ENCODE peak calls at places on chromosomes 4 and X, in four cellular contexts. L, G, R and M are unnamed samples.

GRCh38 chr4:94410678-94411206 is 41.0 kb upstream of the PDLIM5 start:
- DNase-seq in L (peak; percentile 76), G (no peak), R (no peak), M (peak; percentile 35)

GRCh38 chr4:56637791-56638190 is 43.3 kb downstream of the HOPX start:
- DNase-seq in L (no peak), G (no peak), R (no peak), M (no peak)

GRCh38 chrX:47232803-47233332 is at the start of gene USP11:
- DNase-seq in L (peak; percentile 47), G (no peak), R (peak; percentile 23), M (peak; percentile 63)

GRCh38 chr4:6935961-6936360 is 26.3 kb downstream of the TBC1D14 start:
- DNase-seq in L (peak; percentile 56), G (no peak), R (no peak), M (no peak)

GRCh38 chrX:71170660-71171059 is 26.0 kb downstream of the NLGN3 start:
- DNase-seq in L (no peak), G (no peak), R (peak; percentile 16), M (no peak)

GRCh38 chrX:48021026-48021900 is 14.5 kb downstream of the SPACA5 start:
- DNase-seq in L (peak; percentile 71), G (peak; percentile 62), R (peak; percentile 25), M (peak; percentile 64)

GRCh38 chr4:167114416-167114971 is 119.8 kb downstream of the SPOCK3 start:
- DNase-seq in L (no peak), G (peak; percentile 8), R (no peak), M (no peak)

GRCh38 chrX:104112326-104112951 is at the start of gene ZCCHC18:
- DNase-seq in L (peak; percentile 3), G (no peak), R (peak; percentile 31), M (peak; percentile 4)

GRCh38 chrX:38484607-38485498 is 76.5 kb upstream of the TSPAN7 start:
- DNase-seq in L (no peak), G (no peak), R (no peak), M (no peak)

GRCh38 chrX:37353646-37354045 is 4.5 kb downstream of the PRRG1 start:
- DNase-seq in L (no peak), G (no peak), R (no peak), M (no peak)

GRCh38 chr4:81605278-81605677 is 133.6 kb upstream of the RASGEF1B start:
- DNase-seq in L (no peak), G (no peak), R (no peak), M (no peak)

GRCh38 chr4:166091914-166092510 is 219.0 kb downstream of the TLL1 start:
- DNase-seq in L (peak; percentile 28), G (no peak), R (peak; percentile 18), M (peak; percentile 1)

GRCh38 chrX:101462892-101463291 is 22.4 kb upstream of the ARMCX4 start:
- DNase-seq in L (peak; percentile 10), G (no peak), R (no peak), M (peak; percentile 21)

GRCh38 chr4:76251448-76252270 is at the start of gene FAM47E:
- DNase-seq in L (peak; percentile 57), G (no peak), R (peak; percentile 28), M (peak; percentile 24)

GRCh38 chr4:146582864-146583263 is 55.8 kb upstream of the POU4F2 start:
- DNase-seq in L (no peak), G (no peak), R (no peak), M (no peak)

GRCh38 chr4:27048350-27049100 is 187.9 kb downstream of the STIM2 start:
- DNase-seq in L (no peak), G (no peak), R (peak; percentile 46), M (peak; percentile 4)

GRCh38 chr4:118086334-118086733 is 52.0 kb downstream of the NDST3 start:
- DNase-seq in L (no peak), G (no peak), R (no peak), M (no peak)

GRCh38 chrX:20521245-20521644 is 254.5 kb upstream of the RPS6KA3 start:
- DNase-seq in L (no peak), G (no peak), R (no peak), M (no peak)

GRCh38 chrX:134480061-134480460 is 20.1 kb downstream of the HPRT1 start:
- DNase-seq in L (no peak), G (no peak), R (no peak), M (no peak)

DNA sequence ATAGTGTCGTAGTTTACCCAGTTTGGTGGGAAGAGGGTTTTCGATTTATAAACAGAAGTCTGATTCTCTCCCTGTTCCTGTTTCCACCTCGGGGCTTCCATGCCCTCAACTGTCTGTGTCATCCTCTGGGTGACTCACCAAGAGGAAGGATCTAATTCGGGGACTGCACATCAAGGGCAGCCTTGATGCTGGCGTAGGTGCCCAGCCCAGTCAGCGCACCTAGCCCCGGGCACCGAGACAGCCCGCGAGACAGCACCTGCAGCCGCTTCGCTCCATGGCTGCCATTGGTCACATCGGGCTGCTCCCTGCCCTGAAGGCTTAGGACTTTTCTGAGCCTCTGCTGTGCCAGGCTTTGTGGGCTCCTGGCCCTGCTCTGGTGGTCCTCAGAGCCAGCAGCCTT is 7.8 kb downstream of the ABCD1 start:
- DNase-seq in L (no peak), G (no peak), R (no peak), M (no peak)
- TF ChIP-seq CEBPB in L (no peak), G (no peak), R (no peak), M (no peak)

GRCh38 chr4:173252024-173252935 is 81.9 kb downstream of the HMGB2 start:
- DNase-seq in L (peak; percentile 22), G (peak; percentile 68), R (peak; percentile 37), M (peak; percentile 10)
- TF ChIP-seq MYC in L (no peak), G (no peak), R (no peak), M (no peak)

DNA sequence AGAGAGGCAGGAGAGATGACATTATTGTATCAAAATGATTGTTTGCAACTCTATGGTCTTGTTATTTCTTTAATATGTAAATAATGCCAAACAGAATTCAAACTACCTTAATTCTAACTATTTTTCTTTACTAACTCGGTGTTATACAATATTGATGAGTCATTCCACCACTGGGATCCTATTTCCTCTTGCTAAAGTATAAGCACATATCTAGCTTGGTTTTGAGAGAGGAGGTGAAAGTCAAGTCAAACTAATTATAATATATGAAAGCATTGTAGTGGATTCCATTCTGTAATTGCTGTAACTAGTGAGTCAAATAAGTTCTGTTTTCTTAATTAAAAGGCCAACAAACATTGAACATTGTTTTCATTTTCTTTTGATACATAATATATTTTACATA is 837.6 kb downstream of the PDHA2 start:
- DNase-seq in L (no peak), G (no peak), R (no peak), M (no peak)
- TF ChIP-seq CEBPB in L (no peak), G (no peak), R (no peak), M (no peak)

GRCh38 chr4:87523307-87523706 is 5.9 kb downstream of the SPARCL1 start:
- DNase-seq in L (no peak), G (no peak), R (no peak), M (no peak)
- TF ChIP-seq MYC in L (no peak), G (no peak), R (no peak), M (no peak)

GRCh38 chr4:86472377-86473019 is 112.6 kb upstream of the MAPK10 start:
- DNase-seq in L (no peak), G (no peak), R (no peak), M (no peak)
- TF ChIP-seq CEBPB in L (no peak), G (no peak), R (no peak), M (no peak)

GRCh38 chr4:159520074-159520473 is 417.2 kb downstream of the RAPGEF2 start:
- DNase-seq in L (no peak), G (no peak), R (no peak), M (no peak)

GRCh38 chr4:159515314-159516025 is 412.6 kb downstream of the RAPGEF2 start:
- DNase-seq in L (no peak), G (no peak), R (no peak), M (no peak)

DNA sequence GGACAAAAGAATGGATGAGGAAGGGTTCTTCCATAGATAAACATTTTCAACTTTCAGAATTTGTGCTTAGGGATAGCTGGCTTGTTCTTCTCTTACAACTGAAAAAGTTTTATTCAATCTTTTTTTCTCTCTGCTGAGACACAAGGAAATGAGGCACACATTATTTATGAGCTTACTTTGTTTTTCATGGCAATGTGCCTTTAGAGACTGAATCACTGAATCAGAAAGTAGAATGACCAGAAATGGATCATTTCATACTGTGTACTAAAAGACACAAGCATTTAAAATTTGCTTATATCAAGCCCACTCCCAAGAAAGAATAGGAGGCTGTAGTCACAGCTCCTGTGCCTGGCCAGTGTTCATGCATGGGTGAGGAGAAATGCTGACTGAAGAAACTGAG is 413.7 kb downstream of the RAPGEF2 start:
- DNase-seq in L (no peak), G (no peak), R (no peak), M (no peak)
- TF ChIP-seq MYC in L (no peak), G (no peak), R (no peak), M (no peak)

DNA sequence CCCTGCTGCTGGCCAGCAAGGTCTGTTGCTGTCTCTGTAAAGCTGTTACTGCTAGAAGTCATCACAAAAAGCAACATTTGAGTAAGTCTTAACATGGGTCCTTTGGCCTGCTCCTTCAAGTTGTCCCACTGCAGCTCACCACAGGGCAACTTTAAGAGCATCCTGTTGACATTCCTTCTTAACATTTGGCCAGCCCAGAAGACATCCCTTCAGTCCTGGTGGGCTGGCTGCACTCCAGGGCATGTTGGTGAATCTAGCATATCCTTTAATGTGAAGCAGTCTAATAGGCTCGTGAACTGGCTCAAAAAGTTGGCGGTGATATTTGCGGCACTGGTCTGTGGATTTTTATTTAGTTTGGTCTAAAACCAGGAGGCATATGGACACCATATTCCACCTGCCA is 92.2 kb upstream of the MAML3 start:
- DNase-seq in L (no peak), G (no peak), R (no peak), M (no peak)
- TF ChIP-seq CEBPB in L (no peak), G (no peak), R (no peak), M (no peak)

DNA sequence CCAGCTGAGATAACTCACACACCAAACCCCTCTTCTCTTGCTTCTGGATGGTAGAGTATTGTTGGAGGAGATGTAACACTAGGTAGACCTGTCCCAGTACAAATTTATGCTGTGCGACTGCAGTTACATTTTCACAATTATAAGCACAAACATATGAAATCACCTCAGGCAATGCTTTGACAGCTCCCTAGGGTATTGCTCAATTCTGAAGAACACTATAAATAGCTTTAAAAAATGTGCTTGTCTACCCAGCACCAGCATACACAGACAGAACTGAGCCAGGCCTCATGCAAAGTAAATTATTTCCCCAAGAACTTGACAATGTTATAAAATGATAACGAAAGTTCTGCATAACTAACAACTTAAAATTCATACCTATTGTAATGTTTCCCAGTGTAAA is 1999.1 kb upstream of the ADGRL3 start:
- DNase-seq in L (no peak), G (no peak), R (no peak), M (no peak)
- TF ChIP-seq MYC in L (no peak), G (no peak), R (no peak), M (no peak)

GRCh38 chr4:38842998-38843397 is 13.6 kb downstream of the TLR6 start:
- DNase-seq in L (no peak), G (no peak), R (no peak), M (no peak)

GRCh38 chr4:38846015-38846414 is 10.6 kb downstream of the TLR6 start:
- DNase-seq in L (no peak), G (no peak), R (no peak), M (no peak)
- TF ChIP-seq CEBPB in L (peak; percentile 12), G (no peak), R (peak; percentile 71), M (no peak)